ENCODE peak calls at places on chromosome 6, in eight cellular contexts. One of them, this sample, is unnamed.

GRCh38 chr6:26555505-26556262 is 17.5 kb downstream of the HMGN4 start:
- DNase-seq in midbrain: peak
- DNase-seq in endothelial cell: no peak
- DNase-seq in effector CD4-positive, alpha-beta T cell: no peak
- DNase-seq in Caki2: no peak
- DNase-seq in NCI-H345: no peak
- DNase-seq in GM03348: no peak
- DNase-seq in caudate nucleus: no peak
- DNase-seq in this sample: no peak

GRCh38 chr6:81226957-81227356 is 525.5 kb downstream of the TENT5A start:
- DNase-seq in effector CD4-positive, alpha-beta T cell: no peak
- DNase-seq in midbrain: no peak
- DNase-seq in endothelial cell: no peak
- DNase-seq in GM03348: no peak
- DNase-seq in NCI-H345: no peak
- DNase-seq in caudate nucleus: no peak
- DNase-seq in Caki2: no peak
- DNase-seq in this sample: no peak

GRCh38 chr6:168165891-168166290 is 86.9 kb upstream of the FRMD1 start:
- DNase-seq in GM03348: no peak
- DNase-seq in Caki2: no peak
- DNase-seq in effector CD4-positive, alpha-beta T cell: no peak
- DNase-seq in endothelial cell: no peak
- DNase-seq in caudate nucleus: no peak
- DNase-seq in midbrain: no peak
- DNase-seq in NCI-H345: no peak
- DNase-seq in this sample: no peak

GRCh38 chr6:43803783-43804549 is 34.0 kb downstream of the VEGFA start:
- DNase-seq in effector CD4-positive, alpha-beta T cell: no peak
- DNase-seq in caudate nucleus: no peak
- DNase-seq in GM03348: no peak
- DNase-seq in Caki2: peak
- DNase-seq in NCI-H345: no peak
- DNase-seq in midbrain: no peak
- DNase-seq in endothelial cell: no peak
- DNase-seq in this sample: no peak

GRCh38 chr6:122207794-122208193 is 191.7 kb upstream of the HSF2 start:
- DNase-seq in midbrain: no peak
- DNase-seq in caudate nucleus: no peak
- DNase-seq in Caki2: no peak
- DNase-seq in endothelial cell: no peak
- DNase-seq in effector CD4-positive, alpha-beta T cell: no peak
- DNase-seq in GM03348: no peak
- DNase-seq in NCI-H345: no peak
- DNase-seq in this sample: no peak

GRCh38 chr6:13357551-13358075 is 29.3 kb upstream of the TBC1D7 start:
- DNase-seq in NCI-H345: no peak
- DNase-seq in GM03348: no peak
- DNase-seq in midbrain: peak
- DNase-seq in caudate nucleus: no peak
- DNase-seq in effector CD4-positive, alpha-beta T cell: no peak
- DNase-seq in Caki2: no peak
- DNase-seq in endothelial cell: no peak
- DNase-seq in this sample: peak

GRCh38 chr6:28758046-28758817 is 165.6 kb downstream of the TRIM27 start:
- DNase-seq in midbrain: no peak
- DNase-seq in endothelial cell: no peak
- DNase-seq in GM03348: no peak
- DNase-seq in effector CD4-positive, alpha-beta T cell: no peak
- DNase-seq in NCI-H345: no peak
- DNase-seq in Caki2: peak
- DNase-seq in caudate nucleus: no peak
- DNase-seq in this sample: no peak

GRCh38 chr6:1068068-1068467 is 243.8 kb upstream of the FOXQ1 start:
- DNase-seq in effector CD4-positive, alpha-beta T cell: no peak
- DNase-seq in NCI-H345: no peak
- DNase-seq in caudate nucleus: no peak
- DNase-seq in GM03348: no peak
- DNase-seq in midbrain: no peak
- DNase-seq in Caki2: peak
- DNase-seq in endothelial cell: no peak
- DNase-seq in this sample: no peak

GRCh38 chr6:15464211-15464725 is 198.6 kb downstream of the DTNBP1 start:
- DNase-seq in GM03348: peak
- DNase-seq in effector CD4-positive, alpha-beta T cell: peak
- DNase-seq in endothelial cell: peak
- DNase-seq in midbrain: no peak
- DNase-seq in NCI-H345: no peak
- DNase-seq in caudate nucleus: no peak
- DNase-seq in Caki2: no peak
- DNase-seq in this sample: no peak

GRCh38 chr6:136117081-136117480 is 133.0 kb downstream of the MTFR2 start:
- DNase-seq in midbrain: no peak
- DNase-seq in NCI-H345: no peak
- DNase-seq in caudate nucleus: no peak
- DNase-seq in endothelial cell: no peak
- DNase-seq in effector CD4-positive, alpha-beta T cell: no peak
- DNase-seq in GM03348: no peak
- DNase-seq in Caki2: no peak
- DNase-seq in this sample: no peak

GRCh38 chr6:31775633-31776263 is 1.4 kb downstream of the VWA7 start:
- DNase-seq in Caki2: no peak
- DNase-seq in NCI-H345: no peak
- DNase-seq in midbrain: no peak
- DNase-seq in caudate nucleus: no peak
- DNase-seq in endothelial cell: no peak
- DNase-seq in GM03348: no peak
- DNase-seq in effector CD4-positive, alpha-beta T cell: no peak
- DNase-seq in this sample: no peak

GRCh38 chr6:131823276-131823902 is 15.6 kb downstream of the ENPP1 start:
- DNase-seq in NCI-H345: no peak
- DNase-seq in GM03348: peak
- DNase-seq in endothelial cell: no peak
- DNase-seq in midbrain: no peak
- DNase-seq in effector CD4-positive, alpha-beta T cell: no peak
- DNase-seq in Caki2: no peak
- DNase-seq in caudate nucleus: no peak
- DNase-seq in this sample: no peak

GRCh38 chr6:98944598-98945011 is 3.1 kb downstream of the FBXL4 start:
- DNase-seq in endothelial cell: no peak
- DNase-seq in Caki2: peak
- DNase-seq in effector CD4-positive, alpha-beta T cell: no peak
- DNase-seq in caudate nucleus: no peak
- DNase-seq in GM03348: peak
- DNase-seq in NCI-H345: no peak
- DNase-seq in midbrain: peak
- DNase-seq in this sample: no peak

GRCh38 chr6:169807219-169807618 is 55.8 kb downstream of the ERMARD start:
- DNase-seq in Caki2: no peak
- DNase-seq in GM03348: no peak
- DNase-seq in effector CD4-positive, alpha-beta T cell: no peak
- DNase-seq in midbrain: no peak
- DNase-seq in caudate nucleus: no peak
- DNase-seq in NCI-H345: no peak
- DNase-seq in endothelial cell: no peak
- DNase-seq in this sample: no peak

GRCh38 chr6:55713411-55713810 is 134.4 kb upstream of the HMGCLL1 start:
- DNase-seq in midbrain: no peak
- DNase-seq in Caki2: no peak
- DNase-seq in endothelial cell: no peak
- DNase-seq in NCI-H345: no peak
- DNase-seq in GM03348: no peak
- DNase-seq in effector CD4-positive, alpha-beta T cell: no peak
- DNase-seq in caudate nucleus: no peak
- DNase-seq in this sample: no peak

GRCh38 chr6:112882381-112882780 is 535.3 kb downstream of the RFPL4B start:
- DNase-seq in midbrain: no peak
- DNase-seq in endothelial cell: no peak
- DNase-seq in effector CD4-positive, alpha-beta T cell: no peak
- DNase-seq in Caki2: no peak
- DNase-seq in GM03348: peak
- DNase-seq in NCI-H345: no peak
- DNase-seq in caudate nucleus: no peak
- DNase-seq in this sample: no peak